ENCODE peak calls at places on chromosomes 4 and X, in nine cellular contexts. J is HCT116; N is CD4-positive, CD25-positive, alpha-beta regulatory T cell; W is adrenal gland; B is foreskin fibroblast; S is MM.1S; A is A673; Q is neuronal stem cell; G is aorta. M is an unnamed sample.

GRCh38 chrX:33211356-33212254 is at the start of gene DMD:
- DNase-seq in J (no peak), N (no peak), W (peak; percentile 71), B (peak; percentile 8), S (no peak), A (no peak), Q (no peak), G (peak; percentile 53), M (no peak)

GRCh38 chr4:90112715-90113114 is 14.5 kb upstream of the CCSER1 start:
- DNase-seq in J (no peak), N (no peak), W (no peak), B (no peak), S (no peak), A (no peak), Q (no peak), G (no peak), M (no peak)

GRCh38 chr4:76856183-76856969 is 41.6 kb downstream of the SOWAHB start:
- DNase-seq in J (no peak), N (no peak), W (no peak), B (peak; percentile 66), S (no peak), A (peak; percentile 4), Q (no peak), G (no peak), M (peak; percentile 2)

GRCh38 chrX:1289535-1289934 is 20.9 kb downstream of the CSF2RA start:
- DNase-seq in J (no peak), N (no peak), W (no peak), B (no peak), S (no peak), A (no peak), Q (no peak), G (no peak), M (no peak)

GRCh38 chr4:6875431-6875831 is 34.2 kb upstream of the TBC1D14 start:
- DNase-seq in J (no peak), N (no peak), W (peak; percentile 52), B (no peak), S (no peak), A (no peak), Q (no peak), G (peak; percentile 69), M (peak; percentile 81)

GRCh38 chrX:55521687-55522086 is 32.0 kb upstream of the USP51 start:
- DNase-seq in J (no peak), N (no peak), W (no peak), B (no peak), S (no peak), A (no peak), Q (no peak), G (no peak), M (no peak)

GRCh38 chrX:74420194-74421035 is 878 bp upstream of the SLC16A2 start:
- DNase-seq in J (no peak), N (no peak), W (peak; percentile 85), B (peak; percentile 84), S (no peak), A (peak; percentile 46), Q (peak; percentile 48), G (peak; percentile 85), M (no peak)

GRCh38 chr4:7703669-7704068 is 236.0 kb downstream of the AFAP1 start:
- DNase-seq in J (no peak), N (no peak), W (no peak), B (no peak), S (peak; percentile 38), A (no peak), Q (no peak), G (no peak), M (no peak)

GRCh38 chr4:24137963-24138601 is 248.2 kb upstream of the PPARGC1A start:
- DNase-seq in J (no peak), N (no peak), W (no peak), B (peak; percentile 25), S (no peak), A (no peak), Q (no peak), G (no peak), M (no peak)

GRCh38 chrX:148573119-148573518 is 72.7 kb downstream of the AFF2 start:
- DNase-seq in J (no peak), N (no peak), W (no peak), B (no peak), S (no peak), A (no peak), Q (no peak), G (no peak), M (no peak)

GRCh38 chr4:119752936-119753335 is 124.3 kb upstream of the PDE5A start:
- DNase-seq in J (no peak), N (no peak), W (no peak), B (no peak), S (no peak), A (no peak), Q (no peak), G (no peak), M (no peak)

GRCh38 chr4:146916479-146917076 is 29.1 kb downstream of the TTC29 start:
- DNase-seq in J (peak; percentile 26), N (peak; percentile 31), W (no peak), B (peak; percentile 59), S (peak; percentile 32), A (peak; percentile 72), Q (peak; percentile 20), G (no peak), M (no peak)

GRCh38 chr4:76035146-76035545 is 724 bp downstream of the CXCL11 start:
- DNase-seq in J (no peak), N (no peak), W (no peak), B (no peak), S (no peak), A (no peak), Q (no peak), G (no peak), M (peak; percentile 77)

GRCh38 chr4:172698256-172698655 is 470.4 kb upstream of the GALNT7 start:
- DNase-seq in J (no peak), N (no peak), W (no peak), B (no peak), S (no peak), A (peak; percentile 68), Q (no peak), G (no peak), M (no peak)

GRCh38 chr4:39732728-39733127 is 34.8 kb downstream of the UBE2K start:
- DNase-seq in J (no peak), N (no peak), W (no peak), B (peak; percentile 91), S (no peak), A (peak; percentile 57), Q (no peak), G (no peak), M (no peak)

GRCh38 chr4:99998062-99998880 is 48.2 kb upstream of the H2AZ1 start:
- DNase-seq in J (peak; percentile 37), N (peak; percentile 2), W (no peak), B (peak; percentile 65), S (peak; percentile 56), A (peak; percentile 49), Q (no peak), G (no peak), M (peak; percentile 6)

GRCh38 chrX:31266172-31267076 is 194.6 kb upstream of the FTHL17 start:
- DNase-seq in J (no peak), N (peak; percentile 0), W (peak; percentile 38), B (peak; percentile 54), S (peak; percentile 55), A (peak; percentile 55), Q (peak; percentile 30), G (peak; percentile 55), M (no peak)

GRCh38 chr4:98728433-98728832 is 70.0 kb upstream of the TSPAN5 start:
- DNase-seq in J (no peak), N (no peak), W (peak; percentile 27), B (peak; percentile 75), S (no peak), A (peak; percentile 95), Q (no peak), G (no peak), M (no peak)

GRCh38 chr4:7911044-7911578 is 28.6 kb downstream of the AFAP1 start:
- DNase-seq in J (no peak), N (no peak), W (peak; percentile 37), B (peak; percentile 94), S (no peak), A (no peak), Q (peak; percentile 45), G (no peak), M (no peak)

GRCh38 chrX:72027914-72028307 is 103.8 kb downstream of the RTL5 start:
- DNase-seq in J (no peak), N (no peak), W (no peak), B (no peak), S (no peak), A (no peak), Q (no peak), G (no peak), M (no peak)
- H3K4me3 ChIP-seq in J (no peak overlapping the region), N (no peak overlapping the region), W (no peak overlapping the region), B (peak overlapping the region; percentile 59), S (no peak overlapping the region), A (no peak overlapping the region), Q (no peak overlapping the region), G (peak overlapping the region; percentile 52), M (no peak overlapping the region)

DNA sequence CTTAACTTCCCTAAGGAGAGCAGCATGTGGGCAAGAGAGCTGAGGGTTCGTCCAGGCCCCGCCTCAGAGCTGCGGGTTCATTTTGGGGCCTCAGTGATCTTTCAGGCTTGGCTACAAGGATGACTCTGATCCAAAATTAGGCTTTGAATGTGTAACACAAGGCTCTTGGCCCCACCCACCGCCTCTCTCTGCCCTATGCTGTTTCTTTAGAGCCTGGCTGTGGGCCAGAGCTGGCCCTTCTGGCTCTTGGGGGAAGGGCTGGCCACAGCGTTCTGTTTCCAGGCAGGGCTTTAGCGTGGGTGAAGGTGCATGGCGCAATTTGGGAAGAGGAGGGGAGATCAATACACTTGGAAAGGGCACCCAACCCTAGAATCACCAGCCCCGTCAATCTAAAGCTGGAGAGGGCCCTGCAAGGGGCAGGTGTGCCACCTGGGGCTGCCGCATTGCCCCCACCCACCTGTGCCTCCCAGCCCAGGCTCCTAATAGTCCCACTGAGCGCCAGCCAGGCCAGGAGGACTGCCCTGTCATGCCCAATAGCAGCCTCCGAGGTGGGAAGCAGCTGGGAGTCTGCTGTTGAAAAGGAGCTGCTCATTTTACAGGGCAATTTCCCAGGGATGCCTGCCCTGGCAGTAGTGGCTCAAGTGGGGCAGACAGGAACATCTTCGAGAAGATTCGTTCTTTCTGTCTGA is 84.5 kb upstream of the MAML3 start:
- DNase-seq in J (no peak), N (no peak), W (peak; percentile 92), B (peak; percentile 98), S (no peak), A (peak; percentile 78), Q (peak; percentile 39), G (peak; percentile 95), M (peak; percentile 71)
- H3K4me3 ChIP-seq in J (no peak overlapping the region), N (no peak overlapping the region), W (no peak overlapping the region), B (peak overlapping the region; percentile 42), S (no peak overlapping the region), A (no peak overlapping the region), Q (peak overlapping the region; percentile 39), G (no peak overlapping the region), M (no peak overlapping the region)

GRCh38 chr4:102429553-102429952 is 71.6 kb upstream of the NFKB1 start:
- DNase-seq in J (peak; percentile 87), N (no peak), W (no peak), B (peak; percentile 79), S (no peak), A (no peak), Q (no peak), G (no peak), M (no peak)
- H3K4me3 ChIP-seq in J (peak overlapping the region; percentile 52), N (no peak overlapping the region), W (no peak overlapping the region), B (no peak overlapping the region), S (no peak overlapping the region), A (no peak overlapping the region), Q (no peak overlapping the region), G (no peak overlapping the region), M (no peak overlapping the region)

DNA sequence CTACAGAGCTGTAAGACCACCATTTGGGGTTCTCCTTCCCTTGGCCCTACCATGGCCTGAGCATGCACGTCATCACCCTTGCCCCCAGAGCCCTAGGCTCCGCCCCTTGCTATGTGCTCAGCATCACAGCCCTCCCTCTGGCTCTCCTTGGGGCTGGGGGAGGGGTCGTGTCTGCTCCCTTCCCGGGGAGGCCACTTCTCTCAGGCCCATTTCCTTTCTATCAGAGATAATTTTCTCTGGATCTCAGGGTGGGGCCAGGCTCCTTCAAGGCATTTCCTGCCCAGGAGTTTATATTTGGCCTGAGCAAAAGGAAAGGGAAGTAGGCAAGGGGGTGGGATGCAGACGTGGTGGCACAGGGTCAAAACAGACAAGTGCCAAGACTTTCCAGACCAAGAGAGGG is 55.9 kb downstream of the STARD8 start:
- DNase-seq in J (no peak), N (no peak), W (peak; percentile 43), B (no peak), S (no peak), A (no peak), Q (no peak), G (no peak), M (no peak)
- H3K4me3 ChIP-seq in J (no peak overlapping the region), N (no peak overlapping the region), W (no peak overlapping the region), B (no peak overlapping the region), S (no peak overlapping the region), A (no peak overlapping the region), Q (no peak overlapping the region), G (no peak overlapping the region), M (no peak overlapping the region)